ENCODE peak calls at places on chromosomes 3 and 15, in eight cellular contexts. R, C, L, Y, H, O, E and W are unnamed samples.

GRCh38 chr15:68652141-68652540 is 73.3 kb downstream of the CORO2B start:
- DNase-seq in L (no peak), E (no peak), O (no peak), C (no peak), Y (peak; percentile 62), R (no peak), H (no peak), W (no peak)

GRCh38 chr3:47315069-47315647 is 32.4 kb downstream of the KLHL18 start:
- DNase-seq in Y (peak; percentile 64), O (no peak), C (no peak), H (no peak), E (peak; percentile 27), R (no peak), L (no peak), W (no peak)

GRCh38 chr15:73165844-73166243 is 113.6 kb downstream of the NEO1 start:
- DNase-seq in O (no peak), R (no peak), L (no peak), C (no peak), H (no peak), Y (no peak), E (no peak), W (no peak)

GRCh38 chr3:127483902-127484591 is 106.5 kb downstream of the TPRA1 start:
- DNase-seq in E (no peak), R (no peak), H (no peak), L (peak; percentile 18), Y (no peak), C (no peak), O (no peak), W (no peak)

GRCh38 chr15:42286445-42287029 is 13.3 kb upstream of the TMEM87A start:
- DNase-seq in L (no peak), E (peak; percentile 30), Y (no peak), H (no peak), C (no peak), O (no peak), R (no peak), W (no peak)

GRCh38 chr15:62622775-62623174 is 419.8 kb upstream of the TPM1 start:
- DNase-seq in O (no peak), Y (no peak), H (no peak), R (no peak), L (no peak), E (no peak), C (no peak), W (no peak)

GRCh38 chr3:126961191-126961790 is 21.6 kb upstream of the PLXNA1 start:
- DNase-seq in E (peak; percentile 68), H (no peak), Y (peak; percentile 77), O (peak; percentile 55), C (peak; percentile 21), R (no peak), L (no peak), W (peak; percentile 95)

GRCh38 chr15:85592148-85592547 is 202.6 kb downstream of the KLHL25 start:
- DNase-seq in C (peak; percentile 86), Y (no peak), L (no peak), O (no peak), E (no peak), H (no peak), R (peak; percentile 21), W (no peak)

GRCh38 chr3:179801263-179801662 is 148.4 kb downstream of the USP13 start:
- DNase-seq in Y (no peak), O (no peak), C (peak; percentile 73), R (no peak), L (no peak), H (no peak), E (no peak), W (no peak)

GRCh38 chr3:160564205-160564922 is 1.0 kb downstream of the KPNA4 start:
- DNase-seq in Y (peak; percentile 17), C (no peak), E (peak; percentile 31), H (no peak), O (peak; percentile 14), R (peak; percentile 48), L (no peak), W (no peak)

GRCh38 chr3:90010341-90010740 is 902.9 kb downstream of the EPHA3 start:
- DNase-seq in L (no peak), Y (no peak), C (peak; percentile 2), E (no peak), O (no peak), R (peak; percentile 55), H (no peak), W (no peak)

GRCh38 chr15:39851505-39852082 is 68.5 kb downstream of the GPR176 start:
- DNase-seq in R (no peak), C (no peak), E (no peak), O (no peak), Y (no peak), H (no peak), L (no peak), W (no peak)

GRCh38 chr15:32701863-32702262 is 15.9 kb upstream of the GREM1 start:
- DNase-seq in Y (no peak), R (no peak), C (no peak), L (no peak), H (no peak), O (no peak), E (no peak), W (no peak)

GRCh38 chr3:121870710-121871109 is 23.5 kb upstream of the SLC15A2 start:
- DNase-seq in E (no peak), H (no peak), L (no peak), C (no peak), Y (no peak), O (no peak), R (no peak), W (no peak)

GRCh38 chr3:85846940-85847339 is 888.2 kb downstream of the CADM2 start:
- DNase-seq in Y (no peak), C (no peak), H (no peak), L (no peak), R (no peak), O (no peak), E (no peak), W (no peak)

GRCh38 chr15:64894395-64895056 is 17.2 kb upstream of the ANKDD1A start:
- DNase-seq in R (peak; percentile 82), O (peak; percentile 11), E (peak; percentile 41), C (no peak), L (peak; percentile 61), H (peak; percentile 27), Y (no peak), W (no peak)

GRCh38 chr15:65189102-65189740 is 4.1 kb upstream of the CLPX start:
- DNase-seq in H (no peak), E (peak; percentile 31), Y (no peak), R (peak; percentile 83), O (no peak), C (no peak), L (no peak), W (no peak)

GRCh38 chr3:14555835-14556234 is 15.7 kb upstream of the GRIP2 start:
- DNase-seq in E (peak; percentile 41), O (no peak), R (peak; percentile 54), H (no peak), C (no peak), L (peak; percentile 64), Y (peak; percentile 39), W (no peak)

GRCh38 chr3:22887664-22888291 is 315.3 kb upstream of the UBE2E2 start:
- DNase-seq in R (peak; percentile 66), L (no peak), Y (no peak), E (peak; percentile 19), C (no peak), H (no peak), O (no peak), W (no peak)

GRCh38 chr15:99123706-99124451 is 19.0 kb downstream of the SYNM start:
- DNase-seq in C (peak; percentile 92), Y (peak; percentile 86), E (peak; percentile 69), H (no peak), R (peak; percentile 47), L (peak; percentile 78), O (peak; percentile 46), W (no peak)

GRCh38 chr3:142459929-142460328 is 12.1 kb upstream of the XRN1 start:
- DNase-seq in Y (no peak), L (no peak), R (no peak), E (no peak), O (no peak), C (no peak), H (no peak), W (no peak)

GRCh38 chr15:63877713-63878271 is 44.0 kb upstream of the HERC1 start:
- DNase-seq in C (no peak), O (no peak), Y (no peak), L (no peak), E (no peak), H (no peak), R (no peak), W (no peak)
- TF ChIP-seq CTCF in C (no peak), O (no peak), Y (no peak), L (no peak), E (no peak), H (no peak), R (no peak), W (no peak)

GRCh38 chr15:70071799-70072198 is 25.9 kb downstream of the TLE3 start:
- DNase-seq in R (no peak), O (no peak), L (no peak), E (no peak), Y (no peak), C (no peak), H (no peak), W (no peak)
- H3K36me3 ChIP-seq in R (peaks cover 13% of the 10 kb centered on the region), O (peaks cover 13% of the 10 kb centered on the region), L (peaks cover 98% of the 10 kb centered on the region), E (peaks cover 33% of the 10 kb centered on the region), Y (peaks cover 28% of the 10 kb centered on the region), C (peaks cover 4% of the 10 kb centered on the region), H (peaks cover 46% of the 10 kb centered on the region), W (peaks cover 73% of the 10 kb centered on the region)

GRCh38 chr15:49047456-49047855 is 1.2 kb upstream of the SECISBP2L start:
- DNase-seq in O (no peak), E (no peak), H (no peak), R (no peak), Y (no peak), C (no peak), L (no peak), W (no peak)

GRCh38 chr15:49044002-49044401 is 2.2 kb downstream of the SECISBP2L start:
- DNase-seq in L (no peak), R (no peak), H (no peak), C (no peak), E (no peak), O (no peak), Y (no peak), W (no peak)

GRCh38 chr15:49044761-49045571 is 1.3 kb downstream of the SECISBP2L start:
- DNase-seq in Y (no peak), C (no peak), L (no peak), E (no peak), H (no peak), R (no peak), O (no peak), W (no peak)

GRCh38 chr15:49045691-49046112 is 544 bp downstream of the SECISBP2L start:
- DNase-seq in L (no peak), O (peak; percentile 13), C (no peak), R (peak; percentile 74), E (peak; percentile 38), Y (peak; percentile 21), H (no peak), W (no peak)

GRCh38 chr15:49046113-49046883 is at the start of gene SECISBP2L:
- DNase-seq in C (peak; percentile 60), H (peak; percentile 87), O (peak; percentile 92), Y (peak; percentile 96), L (peak; percentile 94), E (peak; percentile 96), R (peak; percentile 99), W (peak; percentile 97)
- TF ChIP-seq CTCF in C (peak; percentile 39), H (peak; percentile 8), O (no peak), Y (no peak), L (no peak), E (no peak), R (peak; percentile 76), W (peak; percentile 21)

DNA sequence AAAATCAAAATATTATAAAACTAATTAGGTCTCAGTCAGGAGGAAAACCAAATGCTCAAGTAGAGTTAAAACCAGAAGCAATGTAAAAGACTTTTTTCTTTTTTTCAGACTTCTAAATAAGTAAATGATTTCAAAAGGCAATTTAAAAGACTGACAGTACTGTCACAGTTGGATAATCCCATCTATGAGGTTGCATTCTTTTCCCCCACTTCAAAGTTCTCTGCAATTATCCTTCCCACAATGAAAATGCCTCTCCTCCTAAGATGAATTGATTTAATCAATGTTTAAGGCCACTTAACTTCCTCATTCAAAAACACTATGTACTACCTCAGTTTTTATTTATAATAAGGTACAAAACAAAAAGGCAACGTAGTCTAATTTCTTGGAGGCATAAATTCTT is 8.1 kb downstream of the MRPL3 start:
- DNase-seq in R (no peak), O (no peak), Y (no peak), L (no peak), H (no peak), C (no peak), E (no peak), W (no peak)
- H3K36me3 ChIP-seq in R (peaks cover 58% of the 10 kb centered on the region), O (no peaks in the 10 kb centered on the region), Y (peaks cover 19% of the 10 kb centered on the region), L (peaks cover 96% of the 10 kb centered on the region), H (no peaks in the 10 kb centered on the region), C (peaks cover 9% of the 10 kb centered on the region), E (peaks cover 13% of the 10 kb centered on the region), W (peaks cover 30% of the 10 kb centered on the region)